ENCODE peak calls at places on chromosomes 16 and 17, in ten cellular contexts. One of them, this sample, is unnamed.
A peak's percentile ranks its signal among the peaks of the same experiment; 100 is the strongest.

GRCh38 chr17:83024205-83024971 is 55.0 kb upstream of the METRNL start:
- DNase-seq in mesenchymal stem cell: no peak
- DNase-seq in heart right ventricle: no peak
- DNase-seq in substantia nigra: no peak
- DNase-seq in stomach: no peak
- DNase-seq in effector memory CD4-positive, alpha-beta T cell: no peak
- DNase-seq in IMR-90: no peak
- DNase-seq in aorta: no peak
- DNase-seq in HCT116: no peak
- DNase-seq in ascending aorta: no peak
- DNase-seq in this sample: no peak

GRCh38 chr17:78883533-78884131 is 19.4 kb downstream of the CEP295NL start:
- DNase-seq in stomach: peak; percentile 56
- DNase-seq in substantia nigra: peak; percentile 89
- DNase-seq in mesenchymal stem cell: peak; percentile 98
- DNase-seq in ascending aorta: peak; percentile 75
- DNase-seq in HCT116: peak; percentile 72
- DNase-seq in IMR-90: peak; percentile 97
- DNase-seq in aorta: peak; percentile 91
- DNase-seq in heart right ventricle: peak; percentile 77
- DNase-seq in effector memory CD4-positive, alpha-beta T cell: no peak
- DNase-seq in this sample: no peak

GRCh38 chr17:28471531-28472342 is 1.7 kb upstream of the SLC13A2 start:
- DNase-seq in substantia nigra: no peak
- DNase-seq in ascending aorta: no peak
- DNase-seq in mesenchymal stem cell: no peak
- DNase-seq in heart right ventricle: no peak
- DNase-seq in IMR-90: no peak
- DNase-seq in aorta: no peak
- DNase-seq in stomach: no peak
- DNase-seq in HCT116: no peak
- DNase-seq in effector memory CD4-positive, alpha-beta T cell: no peak
- DNase-seq in this sample: peak; percentile 58

GRCh38 chr16:76194621-76195015 is 82.6 kb upstream of the CNTNAP4 start:
- DNase-seq in stomach: no peak
- DNase-seq in HCT116: no peak
- DNase-seq in substantia nigra: no peak
- DNase-seq in mesenchymal stem cell: peak; percentile 90
- DNase-seq in aorta: no peak
- DNase-seq in effector memory CD4-positive, alpha-beta T cell: no peak
- DNase-seq in IMR-90: no peak
- DNase-seq in ascending aorta: no peak
- DNase-seq in heart right ventricle: no peak
- DNase-seq in this sample: peak; percentile 59

GRCh38 chr17:28227278-28228108 is 91.5 kb upstream of the TMEM97 start:
- DNase-seq in substantia nigra: peak; percentile 21
- DNase-seq in mesenchymal stem cell: peak; percentile 59
- DNase-seq in aorta: peak; percentile 73
- DNase-seq in effector memory CD4-positive, alpha-beta T cell: no peak
- DNase-seq in HCT116: peak; percentile 73
- DNase-seq in IMR-90: no peak
- DNase-seq in heart right ventricle: peak; percentile 24
- DNase-seq in ascending aorta: no peak
- DNase-seq in stomach: peak; percentile 87
- DNase-seq in this sample: peak; percentile 26

GRCh38 chr16:17944345-17944744 is 392.2 kb downstream of the NPIPA8 start:
- DNase-seq in heart right ventricle: no peak
- DNase-seq in HCT116: no peak
- DNase-seq in substantia nigra: no peak
- DNase-seq in ascending aorta: no peak
- DNase-seq in aorta: no peak
- DNase-seq in stomach: no peak
- DNase-seq in mesenchymal stem cell: no peak
- DNase-seq in effector memory CD4-positive, alpha-beta T cell: no peak
- DNase-seq in IMR-90: no peak
- DNase-seq in this sample: no peak

GRCh38 chr16:49970818-49971431 is 54.1 kb upstream of the CNEP1R1 start:
- DNase-seq in stomach: no peak
- DNase-seq in HCT116: no peak
- DNase-seq in substantia nigra: no peak
- DNase-seq in aorta: no peak
- DNase-seq in mesenchymal stem cell: no peak
- DNase-seq in IMR-90: no peak
- DNase-seq in heart right ventricle: no peak
- DNase-seq in ascending aorta: no peak
- DNase-seq in effector memory CD4-positive, alpha-beta T cell: no peak
- DNase-seq in this sample: no peak

GRCh38 chr17:38415250-38416194 is 12.7 kb upstream of the ARHGAP23 start:
- DNase-seq in IMR-90: peak; percentile 69
- DNase-seq in heart right ventricle: no peak
- DNase-seq in substantia nigra: peak; percentile 43
- DNase-seq in mesenchymal stem cell: peak; percentile 59
- DNase-seq in HCT116: peak; percentile 23
- DNase-seq in effector memory CD4-positive, alpha-beta T cell: no peak
- DNase-seq in ascending aorta: no peak
- DNase-seq in stomach: no peak
- DNase-seq in aorta: no peak
- DNase-seq in this sample: no peak

GRCh38 chr17:80790981-80791742 is 200.5 kb upstream of the CHMP6 start:
- DNase-seq in HCT116: no peak
- DNase-seq in heart right ventricle: no peak
- DNase-seq in effector memory CD4-positive, alpha-beta T cell: no peak
- DNase-seq in substantia nigra: no peak
- DNase-seq in ascending aorta: no peak
- DNase-seq in mesenchymal stem cell: peak; percentile 36
- DNase-seq in stomach: no peak
- DNase-seq in IMR-90: no peak
- DNase-seq in aorta: peak; percentile 41
- DNase-seq in this sample: no peak

GRCh38 chr17:80005360-80006338 is 30.0 kb downstream of the TBC1D16 start:
- DNase-seq in ascending aorta: no peak
- DNase-seq in heart right ventricle: peak; percentile 42
- DNase-seq in stomach: peak; percentile 56
- DNase-seq in mesenchymal stem cell: peak; percentile 51
- DNase-seq in effector memory CD4-positive, alpha-beta T cell: peak; percentile 26
- DNase-seq in IMR-90: peak; percentile 31
- DNase-seq in substantia nigra: no peak
- DNase-seq in aorta: no peak
- DNase-seq in HCT116: peak; percentile 40
- DNase-seq in this sample: no peak

GRCh38 chr16:78768723-78769122 is 669.3 kb downstream of the WWOX start:
- DNase-seq in stomach: no peak
- DNase-seq in heart right ventricle: no peak
- DNase-seq in ascending aorta: no peak
- DNase-seq in substantia nigra: no peak
- DNase-seq in effector memory CD4-positive, alpha-beta T cell: peak; percentile 9
- DNase-seq in HCT116: no peak
- DNase-seq in mesenchymal stem cell: no peak
- DNase-seq in IMR-90: no peak
- DNase-seq in aorta: no peak
- DNase-seq in this sample: no peak

GRCh38 chr16:70437017-70437581 is 1.8 kb downstream of the ST3GAL2 start:
- DNase-seq in HCT116: no peak
- DNase-seq in mesenchymal stem cell: peak; percentile 96
- DNase-seq in IMR-90: peak; percentile 94
- DNase-seq in effector memory CD4-positive, alpha-beta T cell: no peak
- DNase-seq in heart right ventricle: no peak
- DNase-seq in aorta: no peak
- DNase-seq in ascending aorta: no peak
- DNase-seq in stomach: no peak
- DNase-seq in substantia nigra: no peak
- DNase-seq in this sample: no peak

GRCh38 chr17:35241520-35241919 is 1.4 kb upstream of the SLFN5 start:
- DNase-seq in heart right ventricle: no peak
- DNase-seq in HCT116: no peak
- DNase-seq in mesenchymal stem cell: no peak
- DNase-seq in IMR-90: no peak
- DNase-seq in substantia nigra: no peak
- DNase-seq in effector memory CD4-positive, alpha-beta T cell: peak; percentile 24
- DNase-seq in stomach: no peak
- DNase-seq in ascending aorta: no peak
- DNase-seq in aorta: no peak
- DNase-seq in this sample: no peak

GRCh38 chr16:8689686-8690085 is 15.3 kb downstream of the ABAT start:
- DNase-seq in HCT116: no peak
- DNase-seq in ascending aorta: no peak
- DNase-seq in substantia nigra: no peak
- DNase-seq in heart right ventricle: no peak
- DNase-seq in IMR-90: no peak
- DNase-seq in effector memory CD4-positive, alpha-beta T cell: no peak
- DNase-seq in mesenchymal stem cell: no peak
- DNase-seq in stomach: no peak
- DNase-seq in aorta: no peak
- DNase-seq in this sample: no peak

GRCh38 chr16:52532384-52532783 is 14.6 kb downstream of the TOX3 start:
- DNase-seq in heart right ventricle: no peak
- DNase-seq in ascending aorta: no peak
- DNase-seq in stomach: no peak
- DNase-seq in IMR-90: no peak
- DNase-seq in mesenchymal stem cell: no peak
- DNase-seq in effector memory CD4-positive, alpha-beta T cell: no peak
- DNase-seq in substantia nigra: no peak
- DNase-seq in HCT116: no peak
- DNase-seq in aorta: no peak
- DNase-seq in this sample: no peak

DNA sequence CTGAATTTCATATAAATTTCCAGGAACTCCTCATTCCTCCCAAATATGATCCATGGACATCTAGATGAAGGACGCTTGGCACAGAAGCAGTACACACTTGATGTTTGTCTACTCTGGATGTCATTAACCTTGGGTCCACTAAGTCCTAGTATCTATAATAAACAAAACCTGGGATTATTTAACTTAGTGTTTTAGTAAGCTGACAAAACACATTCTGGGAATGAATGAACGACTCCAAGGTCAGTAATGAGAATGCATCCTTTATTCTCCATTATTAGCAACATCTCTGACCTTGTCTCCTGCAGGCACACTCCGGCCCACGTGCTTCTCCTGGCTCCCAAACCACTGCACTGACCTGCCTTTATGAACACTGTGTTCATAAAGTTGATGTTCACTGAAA is 24.1 kb upstream of the CDYL2 start:
- DNase-seq in IMR-90: no peak
- DNase-seq in effector memory CD4-positive, alpha-beta T cell: no peak
- DNase-seq in aorta: no peak
- DNase-seq in heart right ventricle: no peak
- DNase-seq in substantia nigra: no peak
- DNase-seq in stomach: no peak
- DNase-seq in ascending aorta: no peak
- DNase-seq in mesenchymal stem cell: no peak
- DNase-seq in HCT116: no peak
- DNase-seq in this sample: no peak
- H3K27ac ChIP-seq in IMR-90: no peak overlapping the region
- H3K27ac ChIP-seq in effector memory CD4-positive, alpha-beta T cell: no peak overlapping the region
- H3K27ac ChIP-seq in aorta: no peak overlapping the region
- H3K27ac ChIP-seq in heart right ventricle: no peak overlapping the region
- H3K27ac ChIP-seq in substantia nigra: no peak overlapping the region
- H3K27ac ChIP-seq in stomach: no peak overlapping the region
- H3K27ac ChIP-seq in ascending aorta: no peak overlapping the region
- H3K27ac ChIP-seq in mesenchymal stem cell: no peak overlapping the region
- H3K27ac ChIP-seq in HCT116: no peak overlapping the region
- H3K27ac ChIP-seq in this sample: no peak overlapping the region

GRCh38 chr17:76568771-76569170 is 16.9 kb downstream of the ST6GALNAC2 start:
- DNase-seq in heart right ventricle: no peak
- DNase-seq in IMR-90: no peak
- DNase-seq in effector memory CD4-positive, alpha-beta T cell: no peak
- DNase-seq in HCT116: no peak
- DNase-seq in ascending aorta: no peak
- DNase-seq in aorta: no peak
- DNase-seq in substantia nigra: no peak
- DNase-seq in mesenchymal stem cell: no peak
- DNase-seq in stomach: no peak
- DNase-seq in this sample: no peak
- H3K27ac ChIP-seq in heart right ventricle: no peak overlapping the region
- H3K27ac ChIP-seq in IMR-90: no peak overlapping the region
- H3K27ac ChIP-seq in effector memory CD4-positive, alpha-beta T cell: no peak overlapping the region
- H3K27ac ChIP-seq in HCT116: no peak overlapping the region
- H3K27ac ChIP-seq in ascending aorta: no peak overlapping the region
- H3K27ac ChIP-seq in aorta: no peak overlapping the region
- H3K27ac ChIP-seq in substantia nigra: no peak overlapping the region
- H3K27ac ChIP-seq in mesenchymal stem cell: no peak overlapping the region
- H3K27ac ChIP-seq in stomach: peak overlapping the region; percentile 58
- H3K27ac ChIP-seq in this sample: no peak overlapping the region

DNA sequence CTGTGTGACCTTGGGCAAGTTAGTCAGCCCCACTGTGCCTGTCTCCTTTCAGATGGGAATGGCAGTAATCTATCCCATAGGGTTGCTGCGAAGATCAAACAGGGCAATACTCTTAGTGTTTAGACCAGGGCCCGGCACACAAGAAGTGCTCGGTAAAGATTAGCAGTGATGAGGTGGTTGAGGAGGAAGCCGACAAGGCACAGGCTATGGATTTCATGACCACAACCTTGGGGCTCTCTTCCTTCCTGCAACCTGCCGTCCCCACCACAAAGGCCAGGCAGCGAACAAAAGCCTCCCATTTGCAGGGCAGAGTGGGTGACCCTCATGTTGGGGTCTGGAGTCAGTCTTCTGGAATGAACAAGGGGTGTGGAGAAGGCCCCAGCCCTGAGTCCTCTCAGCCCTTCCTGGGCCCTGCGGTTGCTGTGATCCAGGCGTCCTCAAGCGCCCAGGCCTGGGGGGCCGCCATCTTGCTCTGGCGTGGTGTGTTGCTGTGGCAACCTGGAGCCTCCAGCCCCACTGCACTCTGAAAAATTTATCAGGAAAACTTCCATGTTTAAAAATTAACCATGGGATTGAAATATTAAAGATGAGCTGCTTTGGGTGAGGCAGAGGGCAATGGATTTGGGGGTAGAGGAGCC is 9.8 kb downstream of the ADAM11 start:
- DNase-seq in ascending aorta: no peak
- DNase-seq in IMR-90: no peak
- DNase-seq in aorta: no peak
- DNase-seq in mesenchymal stem cell: no peak
- DNase-seq in HCT116: no peak
- DNase-seq in substantia nigra: no peak
- DNase-seq in stomach: no peak
- DNase-seq in effector memory CD4-positive, alpha-beta T cell: no peak
- DNase-seq in heart right ventricle: no peak
- DNase-seq in this sample: no peak
- H3K27ac ChIP-seq in ascending aorta: no peak overlapping the region
- H3K27ac ChIP-seq in IMR-90: no peak overlapping the region
- H3K27ac ChIP-seq in aorta: no peak overlapping the region
- H3K27ac ChIP-seq in mesenchymal stem cell: no peak overlapping the region
- H3K27ac ChIP-seq in HCT116: no peak overlapping the region
- H3K27ac ChIP-seq in substantia nigra: no peak overlapping the region
- H3K27ac ChIP-seq in stomach: no peak overlapping the region
- H3K27ac ChIP-seq in effector memory CD4-positive, alpha-beta T cell: no peak overlapping the region
- H3K27ac ChIP-seq in heart right ventricle: no peak overlapping the region
- H3K27ac ChIP-seq in this sample: no peak overlapping the region

DNA sequence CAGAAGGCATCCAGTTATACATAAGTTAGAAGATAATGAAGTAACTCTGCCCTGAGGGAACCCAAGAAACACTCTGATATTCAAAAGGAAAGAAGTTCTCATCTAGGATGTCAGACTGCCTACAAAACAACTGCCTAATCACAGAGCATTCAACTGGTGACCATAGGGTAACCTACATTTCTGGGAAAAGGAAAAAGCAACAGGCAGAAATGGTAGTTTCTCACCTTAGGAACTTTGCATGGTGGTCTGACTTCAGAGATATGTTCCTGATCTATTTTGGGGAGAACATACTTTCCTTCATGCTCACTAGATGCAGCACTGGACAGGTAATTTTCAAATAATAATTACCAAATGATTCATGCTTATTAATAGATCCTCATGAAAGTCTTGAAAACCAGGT is 16.5 kb downstream of the RNF43 start:
- DNase-seq in ascending aorta: no peak
- DNase-seq in substantia nigra: no peak
- DNase-seq in effector memory CD4-positive, alpha-beta T cell: no peak
- DNase-seq in mesenchymal stem cell: no peak
- DNase-seq in aorta: no peak
- DNase-seq in IMR-90: no peak
- DNase-seq in stomach: no peak
- DNase-seq in heart right ventricle: no peak
- DNase-seq in HCT116: no peak
- DNase-seq in this sample: no peak
- H3K27ac ChIP-seq in ascending aorta: no peak overlapping the region
- H3K27ac ChIP-seq in substantia nigra: no peak overlapping the region
- H3K27ac ChIP-seq in effector memory CD4-positive, alpha-beta T cell: no peak overlapping the region
- H3K27ac ChIP-seq in mesenchymal stem cell: no peak overlapping the region
- H3K27ac ChIP-seq in aorta: no peak overlapping the region
- H3K27ac ChIP-seq in IMR-90: no peak overlapping the region
- H3K27ac ChIP-seq in stomach: no peak overlapping the region
- H3K27ac ChIP-seq in heart right ventricle: no peak overlapping the region
- H3K27ac ChIP-seq in HCT116: peak overlapping the region; percentile 66
- H3K27ac ChIP-seq in this sample: peak overlapping the region; percentile 96